ENCODE peak calls at places on chromosomes 7 and 10, in four cellular contexts. One of them, this sample, is unnamed.

GRCh38 chr7:70676243-70676642 is 455.7 kb upstream of the GALNT17 start:
- DNase-seq in COR-L47: no peak
- DNase-seq in germinal center: no peak
- DNase-seq in KBM-7: no peak
- DNase-seq in this sample: no peak

GRCh38 chr7:143315782-143316181 is at the start of gene CLCN1:
- DNase-seq in COR-L47: no peak
- DNase-seq in KBM-7: no peak
- DNase-seq in germinal center: no peak
- DNase-seq in this sample: no peak

GRCh38 chr10:47406870-47407648 is 23.0 kb upstream of the ZNF488 start:
- DNase-seq in KBM-7: no peak
- DNase-seq in germinal center: no peak
- DNase-seq in COR-L47: no peak
- DNase-seq in this sample: no peak

GRCh38 chr10:110530131-110530831 is 32.6 kb downstream of the DUSP5 start:
- DNase-seq in germinal center: no peak
- DNase-seq in COR-L47: no peak
- DNase-seq in KBM-7: no peak
- DNase-seq in this sample: peak

GRCh38 chr10:104816501-104816900 is 175.4 kb downstream of the SORCS3 start:
- DNase-seq in COR-L47: no peak
- DNase-seq in germinal center: no peak
- DNase-seq in KBM-7: no peak
- DNase-seq in this sample: no peak

GRCh38 chr10:122854648-122855047 is 9.0 kb upstream of the CUZD1 start:
- DNase-seq in COR-L47: no peak
- DNase-seq in KBM-7: no peak
- DNase-seq in germinal center: no peak
- DNase-seq in this sample: no peak

GRCh38 chr7:23055582-23056178 is 41.8 kb upstream of the HYCC1 start:
- DNase-seq in germinal center: peak
- DNase-seq in COR-L47: peak
- DNase-seq in KBM-7: peak
- DNase-seq in this sample: no peak

GRCh38 chr10:95305606-95306385 is 15.0 kb upstream of the PDLIM1 start:
- DNase-seq in germinal center: no peak
- DNase-seq in COR-L47: no peak
- DNase-seq in KBM-7: no peak
- DNase-seq in this sample: no peak

GRCh38 chr7:143433759-143434158 is 9.5 kb upstream of the TAS2R60 start:
- DNase-seq in COR-L47: no peak
- DNase-seq in KBM-7: no peak
- DNase-seq in germinal center: no peak
- DNase-seq in this sample: no peak

GRCh38 chr10:35012781-35013180 is 77.4 kb downstream of the CUL2 start:
- DNase-seq in COR-L47: no peak
- DNase-seq in germinal center: no peak
- DNase-seq in KBM-7: no peak
- DNase-seq in this sample: no peak

GRCh38 chr7:74000489-74001149 is 27.4 kb upstream of the ELN start:
- DNase-seq in COR-L47: no peak
- DNase-seq in KBM-7: no peak
- DNase-seq in germinal center: no peak
- DNase-seq in this sample: no peak

GRCh38 chr10:110498087-110498981 is 627 bp downstream of the DUSP5 start:
- DNase-seq in COR-L47: peak
- DNase-seq in KBM-7: peak
- DNase-seq in germinal center: peak
- DNase-seq in this sample: peak

GRCh38 chr10:101047961-101048892 is 13.6 kb upstream of the KAZALD1 start:
- DNase-seq in COR-L47: peak
- DNase-seq in KBM-7: no peak
- DNase-seq in germinal center: no peak
- DNase-seq in this sample: no peak

GRCh38 chr7:28958235-28958945 is at the start of gene TRIL:
- DNase-seq in germinal center: peak
- DNase-seq in COR-L47: peak
- DNase-seq in KBM-7: no peak
- DNase-seq in this sample: peak

GRCh38 chr10:121598261-121599249 is at the start of gene FGFR2:
- DNase-seq in KBM-7: peak
- DNase-seq in COR-L47: peak
- DNase-seq in germinal center: peak
- DNase-seq in this sample: peak

GRCh38 chr7:83677180-83677866 is 28.4 kb upstream of the SEMA3E start:
- DNase-seq in germinal center: no peak
- DNase-seq in COR-L47: peak
- DNase-seq in KBM-7: no peak
- DNase-seq in this sample: no peak

GRCh38 chr7:107933386-107934013 is 42.5 kb downstream of the DLD start:
- DNase-seq in COR-L47: no peak
- DNase-seq in KBM-7: no peak
- DNase-seq in germinal center: no peak
- DNase-seq in this sample: no peak

GRCh38 chr10:33215635-33216034 is 118.8 kb downstream of the NRP1 start:
- DNase-seq in KBM-7: no peak
- DNase-seq in COR-L47: no peak
- DNase-seq in germinal center: no peak
- DNase-seq in this sample: no peak

GRCh38 chr10:12835709-12836108 is 165.8 kb downstream of the CCDC3 start:
- DNase-seq in KBM-7: no peak
- DNase-seq in COR-L47: no peak
- DNase-seq in germinal center: no peak
- DNase-seq in this sample: no peak

GRCh38 chr7:30478349-30479228 is at the start of gene NOD1:
- DNase-seq in germinal center: peak
- DNase-seq in KBM-7: peak
- DNase-seq in COR-L47: peak
- DNase-seq in this sample: peak

GRCh38 chr7:143408686-143409551 is at the start of gene EPHA1:
- DNase-seq in COR-L47: no peak
- DNase-seq in KBM-7: no peak
- DNase-seq in germinal center: peak
- DNase-seq in this sample: peak

GRCh38 chr7:27143022-27143949 is at the start of gene HOXA5:
- DNase-seq in COR-L47: peak
- DNase-seq in germinal center: no peak
- DNase-seq in KBM-7: no peak
- DNase-seq in this sample: peak

GRCh38 chr10:122435212-122435827 is 19.1 kb upstream of the ARMS2 start:
- DNase-seq in KBM-7: peak
- DNase-seq in germinal center: peak
- DNase-seq in COR-L47: peak
- DNase-seq in this sample: no peak

GRCh38 chr7:1237704-1238255 is 5.1 kb downstream of the UNCX start:
- DNase-seq in KBM-7: no peak
- DNase-seq in COR-L47: no peak
- DNase-seq in germinal center: no peak
- DNase-seq in this sample: no peak

GRCh38 chr10:12841826-12842225 is 159.7 kb downstream of the CCDC3 start:
- DNase-seq in KBM-7: no peak
- DNase-seq in germinal center: no peak
- DNase-seq in COR-L47: no peak
- DNase-seq in this sample: no peak

GRCh38 chr7:2480071-2480410 is 3.8 kb upstream of the GRIFIN start:
- DNase-seq in germinal center: no peak
- DNase-seq in KBM-7: no peak
- DNase-seq in COR-L47: no peak
- DNase-seq in this sample: no peak

GRCh38 chr7:129188372-129188891 is at the start of gene SMO:
- DNase-seq in germinal center: peak
- DNase-seq in KBM-7: peak
- DNase-seq in COR-L47: no peak
- DNase-seq in this sample: no peak

GRCh38 chr7:69365588-69366241 is 232.6 kb upstream of the AUTS2 start:
- DNase-seq in KBM-7: no peak
- DNase-seq in COR-L47: no peak
- DNase-seq in germinal center: no peak
- DNase-seq in this sample: no peak

GRCh38 chr7:91424372-91424771 is 160.1 kb downstream of the FZD1 start:
- DNase-seq in germinal center: no peak
- DNase-seq in COR-L47: no peak
- DNase-seq in KBM-7: no peak
- DNase-seq in this sample: no peak

GRCh38 chr7:66047426-66047825 is 28.2 kb upstream of the ASL start:
- DNase-seq in COR-L47: no peak
- DNase-seq in germinal center: no peak
- DNase-seq in KBM-7: no peak
- DNase-seq in this sample: no peak

GRCh38 chr7:94615641-94616040 is 40.3 kb downstream of the SGCE start:
- DNase-seq in KBM-7: no peak
- DNase-seq in COR-L47: no peak
- DNase-seq in germinal center: no peak
- DNase-seq in this sample: no peak

GRCh38 chr7:66741706-66742053 is 1.1 kb downstream of the RABGEF1 start:
- DNase-seq in KBM-7: no peak
- DNase-seq in COR-L47: no peak
- DNase-seq in germinal center: no peak
- DNase-seq in this sample: no peak

GRCh38 chr10:63593576-63593975 is 72.4 kb downstream of the REEP3 start:
- DNase-seq in germinal center: no peak
- DNase-seq in COR-L47: no peak
- DNase-seq in KBM-7: no peak
- DNase-seq in this sample: no peak

GRCh38 chr10:9951481-9952257 is 1066.0 kb upstream of the CELF2 start:
- DNase-seq in KBM-7: peak
- DNase-seq in COR-L47: no peak
- DNase-seq in germinal center: no peak
- DNase-seq in this sample: no peak

GRCh38 chr7:137109966-137110930 is 233.3 kb downstream of the PTN start:
- DNase-seq in COR-L47: no peak
- DNase-seq in KBM-7: no peak
- DNase-seq in germinal center: no peak
- DNase-seq in this sample: no peak

GRCh38 chr10:124619802-124620490 is 124.2 kb downstream of the FAM53B start:
- DNase-seq in germinal center: peak
- DNase-seq in COR-L47: no peak
- DNase-seq in KBM-7: peak
- DNase-seq in this sample: no peak

GRCh38 chr7:79506481-79506880 is 53.0 kb upstream of the MAGI2 start:
- DNase-seq in germinal center: no peak
- DNase-seq in COR-L47: no peak
- DNase-seq in KBM-7: no peak
- DNase-seq in this sample: no peak

GRCh38 chr7:123747620-123748141 is 1.1 kb downstream of the WASL start:
- DNase-seq in COR-L47: peak
- DNase-seq in KBM-7: peak
- DNase-seq in germinal center: no peak
- DNase-seq in this sample: peak

GRCh38 chr7:116772423-116772852 is 89.9 kb upstream of the CAPZA2 start:
- DNase-seq in KBM-7: no peak
- DNase-seq in germinal center: no peak
- DNase-seq in COR-L47: no peak
- DNase-seq in this sample: no peak

This sample was measured in breast epithelium.